ENCODE peak calls at places on chromosomes 6 and 20, in four cellular contexts. O, E, M and C are unnamed samples.

GRCh38 chr20:46674253-46675083 is 14.8 kb downstream of the TP53RK start:
- DNase-seq in O (no peak), M (no peak), E (no peak), C (no peak)

GRCh38 chr6:132490478-132491204 is 22.3 kb downstream of the STX7 start:
- DNase-seq in E (no peak), M (no peak), O (no peak), C (no peak)

GRCh38 chr20:60694763-60695162 is 557.3 kb upstream of the CDH4 start:
- DNase-seq in O (no peak), E (no peak), M (no peak), C (no peak)

GRCh38 chr6:15074806-15075205 is 171.1 kb upstream of the JARID2 start:
- DNase-seq in M (no peak), O (no peak), E (no peak), C (no peak)

GRCh38 chr20:61756966-61757677 is 308.6 kb downstream of the TAF4 start:
- DNase-seq in M (no peak), E (no peak), O (no peak), C (no peak)

GRCh38 chr20:23658336-23658735 is 20.6 kb upstream of the CST3 start:
- DNase-seq in E (no peak), O (no peak), M (no peak), C (no peak)

GRCh38 chr20:57243480-57244220 is 22.8 kb downstream of the BMP7 start:
- DNase-seq in O (no peak), M (no peak), E (no peak), C (no peak)

GRCh38 chr6:29447670-29448069 is 8.6 kb downstream of the OR10C1 start:
- DNase-seq in O (no peak), E (no peak), M (no peak), C (no peak)

GRCh38 chr6:112307707-112308106 is 39.4 kb upstream of the RFPL4B start:
- DNase-seq in E (no peak), M (no peak), O (no peak), C (no peak)

GRCh38 chr20:17808357-17808756 is 108.6 kb downstream of the BANF2 start:
- DNase-seq in O (no peak), E (no peak), M (peak), C (no peak)

GRCh38 chr20:60586417-60587105 is 628.3 kb downstream of the CDH26 start:
- DNase-seq in M (no peak), E (no peak), O (no peak), C (no peak)

GRCh38 chr6:30886897-30887255 is 2.6 kb downstream of the DDR1 start:
- DNase-seq in M (no peak), E (no peak), O (no peak), C (no peak)

GRCh38 chr6:113909224-113909856 is 52.2 kb downstream of the MARCKS start:
- DNase-seq in E (no peak), M (no peak), O (no peak), C (no peak)

GRCh38 chr6:37059344-37060194 is 54.1 kb downstream of the FGD2 start:
- DNase-seq in M (peak), O (no peak), E (peak), C (peak)

GRCh38 chr20:58898629-58899028 is 46.1 kb downstream of the GNAS start:
- DNase-seq in M (no peak), O (no peak), E (no peak), C (no peak)

GRCh38 chr20:46695888-46696287 is 6.6 kb upstream of the TP53RK start:
- DNase-seq in M (no peak), E (no peak), O (no peak), C (no peak)

GRCh38 chr6:136396908-136397307 is 107.3 kb upstream of the BCLAF1 start:
- DNase-seq in E (no peak), M (no peak), O (no peak), C (no peak)

GRCh38 chr6:28875348-28875747 is 48.4 kb downstream of the TRIM27 start:
- DNase-seq in E (no peak), M (no peak), O (no peak), C (no peak)

GRCh38 chr20:35453647-35454046 is 1.8 kb upstream of the CEP250 start:
- DNase-seq in O (no peak), M (no peak), E (no peak), C (no peak)
- H3K4me3 ChIP-seq in O (no peak), M (peak), E (peak), C (peak)

GRCh38 chr20:3896302-3896701 is 7.1 kb downstream of the PANK2 start:
- DNase-seq in O (no peak), E (no peak), M (peak), C (no peak)
- H3K4me3 ChIP-seq in O (no peak), E (no peak), M (no peak), C (no peak)

GRCh38 chr20:33875534-33876026 is 64.4 kb downstream of the CHMP4B start:
- DNase-seq in E (no peak), O (no peak), M (no peak), C (no peak)
- H3K4me3 ChIP-seq in E (no peak), O (no peak), M (no peak), C (no peak)

DNA sequence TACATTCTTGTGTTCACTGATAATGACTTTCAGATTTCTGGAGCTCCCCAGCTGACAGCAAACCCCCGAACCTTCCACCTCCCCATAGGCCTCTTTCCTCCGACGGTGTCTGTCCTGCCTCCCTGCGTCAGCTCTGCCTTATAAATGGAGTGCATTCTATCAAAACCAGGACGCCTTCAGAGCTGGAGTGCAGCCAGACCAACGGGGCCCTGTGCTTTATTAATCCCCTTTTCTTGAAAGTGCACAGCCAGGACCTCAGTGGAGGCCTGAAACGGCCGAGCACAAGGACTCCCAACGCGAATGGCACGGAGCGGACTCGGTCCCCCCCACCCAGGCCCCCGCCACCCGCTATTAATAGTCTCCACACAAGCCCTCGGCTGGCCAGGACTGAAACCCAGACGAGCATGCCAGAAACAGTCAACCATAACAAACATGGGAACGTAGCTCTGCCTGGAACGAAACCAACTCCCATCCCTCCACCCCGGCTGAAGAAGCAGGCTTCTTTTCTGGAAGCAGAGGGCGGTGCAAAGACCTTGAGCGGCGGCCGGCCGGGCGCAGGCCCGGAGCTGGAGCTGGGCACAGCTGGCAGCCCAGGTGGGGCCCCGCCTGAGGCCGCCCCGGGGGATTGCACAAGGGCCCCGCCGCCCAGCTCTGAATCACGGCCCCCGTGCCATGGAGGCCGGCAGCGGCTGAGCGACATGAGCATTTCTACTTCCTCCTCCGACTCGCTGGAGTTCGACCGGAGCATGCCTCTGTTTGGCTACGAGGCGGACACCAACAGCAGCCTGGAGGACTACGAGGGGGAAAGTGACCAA is 42.3 kb upstream of the NAA20 start:
- DNase-seq in O (no peak), M (peak), E (peak), C (peak)
- H3K4me3 ChIP-seq in O (no peak), M (peak), E (peak), C (peak)

GRCh38 chr6:118668761-118669411 is 17.5 kb upstream of the CEP85L start:
- DNase-seq in O (no peak), E (no peak), M (no peak), C (no peak)
- H3K4me3 ChIP-seq in O (no peak), E (no peak), M (no peak), C (no peak)

DNA sequence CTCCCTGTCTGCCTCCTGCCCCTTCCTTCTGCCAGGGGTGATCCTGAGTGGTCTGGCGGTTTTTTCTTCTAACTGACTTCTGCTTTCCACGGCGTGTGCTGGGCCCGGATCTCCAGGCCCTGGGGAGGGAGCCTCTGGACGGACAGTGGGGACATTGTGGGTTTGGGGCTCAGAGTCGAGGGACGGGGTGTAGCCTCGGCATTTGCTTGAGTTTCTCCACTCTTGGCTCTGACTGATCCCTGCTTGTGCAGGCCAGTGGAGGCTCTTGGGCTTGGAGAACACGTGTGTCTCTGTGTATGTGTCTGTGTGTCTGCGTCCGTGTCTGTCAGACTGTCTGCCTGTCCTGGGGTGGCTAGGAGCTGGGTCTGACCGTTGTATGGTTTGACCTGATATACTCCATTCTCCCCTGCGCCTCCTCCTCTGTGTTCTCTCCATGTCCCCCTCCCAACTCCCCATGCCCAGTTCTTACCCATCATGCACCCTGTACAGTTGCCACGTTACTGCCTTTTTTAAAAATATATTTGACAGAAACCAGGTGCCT is 10.2 kb downstream of the SLC29A1 start:
- DNase-seq in E (no peak), M (no peak), O (no peak), C (peak)
- H3K4me3 ChIP-seq in E (no peak), M (no peak), O (no peak), C (no peak)

GRCh38 chr6:8785223-8785622 is 349.9 kb upstream of the SLC35B3 start:
- DNase-seq in O (no peak), M (no peak), E (no peak), C (no peak)
- H3K4me3 ChIP-seq in O (no peak), M (no peak), E (no peak), C (no peak)